ENCODE peak calls at places on chromosomes 2 and 18, in nine cellular contexts. One of them, this sample, is unnamed.

GRCh38 chr2:174334781-174335604 is at the start of gene SP9:
- DNase-seq in CD8-positive, alpha-beta T cell: no peak
- DNase-seq in adrenal gland: no peak
- DNase-seq in vagina: no peak
- DNase-seq in right atrium auricular region: no peak
- DNase-seq in mesendoderm: peak
- DNase-seq in GM23248: peak
- DNase-seq in right lobe of liver: no peak
- DNase-seq in lung: no peak
- DNase-seq in this sample: no peak

GRCh38 chr18:35619468-35619867 is 37.9 kb downstream of the GALNT1 start:
- DNase-seq in GM23248: peak
- DNase-seq in lung: no peak
- DNase-seq in mesendoderm: no peak
- DNase-seq in CD8-positive, alpha-beta T cell: no peak
- DNase-seq in adrenal gland: no peak
- DNase-seq in vagina: no peak
- DNase-seq in right lobe of liver: no peak
- DNase-seq in right atrium auricular region: no peak
- DNase-seq in this sample: no peak

GRCh38 chr18:40055262-40055661 is 1899.8 kb upstream of the PIK3C3 start:
- DNase-seq in CD8-positive, alpha-beta T cell: no peak
- DNase-seq in GM23248: no peak
- DNase-seq in right atrium auricular region: no peak
- DNase-seq in adrenal gland: no peak
- DNase-seq in lung: no peak
- DNase-seq in mesendoderm: no peak
- DNase-seq in right lobe of liver: no peak
- DNase-seq in vagina: no peak
- DNase-seq in this sample: peak

GRCh38 chr18:8747440-8747937 is 42.1 kb downstream of the MTCL1 start:
- DNase-seq in lung: no peak
- DNase-seq in mesendoderm: no peak
- DNase-seq in vagina: no peak
- DNase-seq in GM23248: peak
- DNase-seq in right atrium auricular region: peak
- DNase-seq in right lobe of liver: no peak
- DNase-seq in CD8-positive, alpha-beta T cell: no peak
- DNase-seq in adrenal gland: no peak
- DNase-seq in this sample: no peak

GRCh38 chr2:201643216-201643651 is at the start of gene TMEM237:
- DNase-seq in right lobe of liver: no peak
- DNase-seq in lung: peak
- DNase-seq in GM23248: peak
- DNase-seq in vagina: no peak
- DNase-seq in mesendoderm: peak
- DNase-seq in right atrium auricular region: no peak
- DNase-seq in CD8-positive, alpha-beta T cell: peak
- DNase-seq in adrenal gland: no peak
- DNase-seq in this sample: peak

GRCh38 chr2:239247401-239248245 is 153.2 kb downstream of the HDAC4 start:
- DNase-seq in lung: no peak
- DNase-seq in GM23248: no peak
- DNase-seq in right lobe of liver: no peak
- DNase-seq in CD8-positive, alpha-beta T cell: no peak
- DNase-seq in adrenal gland: peak
- DNase-seq in right atrium auricular region: no peak
- DNase-seq in mesendoderm: no peak
- DNase-seq in vagina: no peak
- DNase-seq in this sample: no peak

GRCh38 chr2:9441556-9441955 is 18.1 kb downstream of the CPSF3 start:
- DNase-seq in right lobe of liver: no peak
- DNase-seq in CD8-positive, alpha-beta T cell: no peak
- DNase-seq in vagina: no peak
- DNase-seq in adrenal gland: no peak
- DNase-seq in GM23248: no peak
- DNase-seq in right atrium auricular region: no peak
- DNase-seq in mesendoderm: no peak
- DNase-seq in lung: no peak
- DNase-seq in this sample: no peak

GRCh38 chr2:173109253-173110188 is 33.9 kb downstream of the MAP3K20 start:
- DNase-seq in GM23248: peak
- DNase-seq in lung: no peak
- DNase-seq in CD8-positive, alpha-beta T cell: no peak
- DNase-seq in vagina: no peak
- DNase-seq in adrenal gland: no peak
- DNase-seq in mesendoderm: no peak
- DNase-seq in right lobe of liver: no peak
- DNase-seq in right atrium auricular region: no peak
- DNase-seq in this sample: no peak

GRCh38 chr2:209321076-209321475 is 102.8 kb upstream of the MAP2 start:
- DNase-seq in lung: no peak
- DNase-seq in mesendoderm: no peak
- DNase-seq in CD8-positive, alpha-beta T cell: no peak
- DNase-seq in vagina: no peak
- DNase-seq in adrenal gland: no peak
- DNase-seq in GM23248: peak
- DNase-seq in right lobe of liver: no peak
- DNase-seq in right atrium auricular region: no peak
- DNase-seq in this sample: no peak

GRCh38 chr2:133674433-133675331 is 106.4 kb upstream of the NCKAP5 start:
- DNase-seq in right lobe of liver: peak
- DNase-seq in lung: peak
- DNase-seq in right atrium auricular region: peak
- DNase-seq in CD8-positive, alpha-beta T cell: no peak
- DNase-seq in mesendoderm: peak
- DNase-seq in adrenal gland: peak
- DNase-seq in GM23248: peak
- DNase-seq in vagina: no peak
- DNase-seq in this sample: no peak

GRCh38 chr2:16707014-16707413 is 41.4 kb upstream of the CYRIA start:
- DNase-seq in mesendoderm: no peak
- DNase-seq in right lobe of liver: no peak
- DNase-seq in vagina: no peak
- DNase-seq in adrenal gland: no peak
- DNase-seq in CD8-positive, alpha-beta T cell: no peak
- DNase-seq in right atrium auricular region: no peak
- DNase-seq in GM23248: no peak
- DNase-seq in lung: no peak
- DNase-seq in this sample: no peak

GRCh38 chr2:100673115-100673514 is 110.3 kb downstream of the PDCL3 start:
- DNase-seq in lung: no peak
- DNase-seq in adrenal gland: peak
- DNase-seq in CD8-positive, alpha-beta T cell: no peak
- DNase-seq in GM23248: no peak
- DNase-seq in right lobe of liver: no peak
- DNase-seq in vagina: no peak
- DNase-seq in right atrium auricular region: peak
- DNase-seq in mesendoderm: no peak
- DNase-seq in this sample: no peak

GRCh38 chr2:45212953-45213635 is 203.8 kb upstream of the SIX2 start:
- DNase-seq in right atrium auricular region: no peak
- DNase-seq in adrenal gland: no peak
- DNase-seq in mesendoderm: no peak
- DNase-seq in CD8-positive, alpha-beta T cell: no peak
- DNase-seq in right lobe of liver: no peak
- DNase-seq in lung: peak
- DNase-seq in GM23248: no peak
- DNase-seq in vagina: no peak
- DNase-seq in this sample: no peak

GRCh38 chr2:64812298-64812697 is 158.6 kb upstream of the SERTAD2 start:
- DNase-seq in adrenal gland: no peak
- DNase-seq in vagina: no peak
- DNase-seq in GM23248: no peak
- DNase-seq in lung: no peak
- DNase-seq in CD8-positive, alpha-beta T cell: no peak
- DNase-seq in right lobe of liver: no peak
- DNase-seq in mesendoderm: no peak
- DNase-seq in right atrium auricular region: no peak
- DNase-seq in this sample: no peak

GRCh38 chr2:119469661-119470297 is 38.1 kb downstream of the TMEM37 start:
- DNase-seq in right atrium auricular region: no peak
- DNase-seq in right lobe of liver: no peak
- DNase-seq in lung: no peak
- DNase-seq in adrenal gland: no peak
- DNase-seq in CD8-positive, alpha-beta T cell: no peak
- DNase-seq in mesendoderm: no peak
- DNase-seq in vagina: no peak
- DNase-seq in GM23248: no peak
- DNase-seq in this sample: no peak

GRCh38 chr18:54269924-54270844 is 867 bp downstream of the POLI start:
- DNase-seq in GM23248: peak
- DNase-seq in adrenal gland: peak
- DNase-seq in mesendoderm: peak
- DNase-seq in right lobe of liver: peak
- DNase-seq in vagina: no peak
- DNase-seq in lung: peak
- DNase-seq in CD8-positive, alpha-beta T cell: no peak
- DNase-seq in right atrium auricular region: no peak
- DNase-seq in this sample: no peak

GRCh38 chr2:31217465-31218200 is at the start of gene CAPN14:
- DNase-seq in adrenal gland: no peak
- DNase-seq in CD8-positive, alpha-beta T cell: no peak
- DNase-seq in lung: no peak
- DNase-seq in right atrium auricular region: no peak
- DNase-seq in right lobe of liver: no peak
- DNase-seq in vagina: peak
- DNase-seq in mesendoderm: peak
- DNase-seq in GM23248: no peak
- DNase-seq in this sample: no peak

GRCh38 chr2:164060031-164060430 is 324.2 kb upstream of the FIGN start:
- DNase-seq in vagina: no peak
- DNase-seq in right atrium auricular region: no peak
- DNase-seq in right lobe of liver: no peak
- DNase-seq in adrenal gland: no peak
- DNase-seq in mesendoderm: no peak
- DNase-seq in GM23248: no peak
- DNase-seq in CD8-positive, alpha-beta T cell: no peak
- DNase-seq in lung: no peak
- DNase-seq in this sample: no peak

GRCh38 chr2:29611261-29611660 is 310.1 kb downstream of the ALK start:
- DNase-seq in lung: no peak
- DNase-seq in mesendoderm: no peak
- DNase-seq in right lobe of liver: no peak
- DNase-seq in right atrium auricular region: no peak
- DNase-seq in vagina: no peak
- DNase-seq in adrenal gland: no peak
- DNase-seq in GM23248: no peak
- DNase-seq in CD8-positive, alpha-beta T cell: no peak
- DNase-seq in this sample: no peak

DNA sequence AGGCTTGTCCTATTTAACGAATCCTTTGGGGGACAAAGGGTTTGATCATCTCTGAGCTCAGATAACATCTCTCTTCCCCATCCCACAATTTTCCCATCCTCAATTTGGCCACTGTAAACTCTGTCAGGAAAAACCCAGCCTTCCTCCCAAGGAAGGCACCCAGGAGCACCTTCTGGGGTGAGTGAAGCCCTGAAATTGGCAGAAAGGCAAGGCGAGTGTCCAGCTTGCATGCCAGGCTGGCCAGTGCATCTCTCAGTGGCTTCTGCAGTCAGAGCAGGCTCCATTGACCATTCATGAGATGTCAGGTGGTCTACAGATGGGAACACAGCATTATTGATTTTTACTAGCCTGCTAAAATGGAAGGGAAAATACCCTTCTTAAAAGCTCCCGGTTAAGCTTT is 83.3 kb upstream of the BOD1L2 start:
- DNase-seq in CD8-positive, alpha-beta T cell: no peak
- DNase-seq in vagina: no peak
- DNase-seq in lung: no peak
- DNase-seq in GM23248: no peak
- DNase-seq in adrenal gland: no peak
- DNase-seq in right atrium auricular region: no peak
- DNase-seq in right lobe of liver: no peak
- DNase-seq in mesendoderm: no peak
- DNase-seq in this sample: no peak
- H3K27ac ChIP-seq in CD8-positive, alpha-beta T cell: no peak
- H3K27ac ChIP-seq in vagina: no peak
- H3K27ac ChIP-seq in lung: no peak
- H3K27ac ChIP-seq in GM23248: no peak
- H3K27ac ChIP-seq in adrenal gland: no peak
- H3K27ac ChIP-seq in right atrium auricular region: no peak
- H3K27ac ChIP-seq in right lobe of liver: no peak
- H3K27ac ChIP-seq in mesendoderm: no peak
- H3K27ac ChIP-seq in this sample: no peak

DNA sequence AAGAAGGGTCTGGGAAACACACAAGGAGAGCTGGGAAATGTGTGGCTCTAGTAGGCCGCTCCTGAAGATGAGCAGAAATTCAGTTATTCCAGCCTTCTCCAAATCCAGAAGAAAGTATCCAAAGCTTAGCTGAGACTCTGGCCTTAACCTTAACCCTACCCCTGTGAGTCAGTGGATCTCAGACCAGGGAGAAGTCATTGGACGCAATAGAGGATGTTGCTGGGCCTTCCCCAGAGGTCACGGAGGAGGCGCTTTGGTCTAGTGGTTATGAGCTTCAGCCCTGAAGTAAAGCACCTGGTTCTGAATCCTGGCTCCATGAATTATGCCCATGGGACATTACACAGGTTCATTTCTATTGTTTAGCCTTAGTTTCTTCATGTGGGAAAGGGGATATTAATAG is 23.9 kb downstream of the PKDCC start:
- DNase-seq in vagina: no peak
- DNase-seq in CD8-positive, alpha-beta T cell: no peak
- DNase-seq in right lobe of liver: no peak
- DNase-seq in lung: no peak
- DNase-seq in GM23248: no peak
- DNase-seq in adrenal gland: no peak
- DNase-seq in right atrium auricular region: no peak
- DNase-seq in mesendoderm: no peak
- DNase-seq in this sample: no peak
- H3K27ac ChIP-seq in vagina: no peak
- H3K27ac ChIP-seq in CD8-positive, alpha-beta T cell: no peak
- H3K27ac ChIP-seq in right lobe of liver: no peak
- H3K27ac ChIP-seq in lung: no peak
- H3K27ac ChIP-seq in GM23248: no peak
- H3K27ac ChIP-seq in adrenal gland: peak
- H3K27ac ChIP-seq in right atrium auricular region: peak
- H3K27ac ChIP-seq in mesendoderm: no peak
- H3K27ac ChIP-seq in this sample: no peak

DNA sequence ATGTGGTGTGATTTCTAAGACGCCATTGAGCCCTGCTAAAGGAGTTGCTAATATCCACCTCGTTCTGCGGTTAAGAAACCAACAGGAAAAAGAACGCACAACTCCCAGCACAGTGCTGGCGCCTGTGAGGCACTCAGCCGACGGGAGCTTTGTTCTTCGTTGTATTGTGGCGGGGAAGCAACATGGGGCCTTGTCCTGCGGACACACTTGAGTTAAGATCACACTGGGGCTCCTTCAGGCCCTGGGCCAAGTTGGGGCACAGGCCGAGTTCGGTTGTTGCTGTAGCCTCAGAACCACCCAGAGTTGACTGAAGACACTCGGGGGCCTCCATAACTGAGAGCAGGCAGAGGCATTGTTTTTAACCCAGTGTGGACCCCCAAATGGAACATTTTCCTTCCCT is 30.6 kb upstream of the CD8A start:
- DNase-seq in right atrium auricular region: no peak
- DNase-seq in CD8-positive, alpha-beta T cell: peak
- DNase-seq in vagina: no peak
- DNase-seq in GM23248: no peak
- DNase-seq in right lobe of liver: no peak
- DNase-seq in mesendoderm: no peak
- DNase-seq in adrenal gland: no peak
- DNase-seq in lung: no peak
- DNase-seq in this sample: no peak
- H3K27ac ChIP-seq in right atrium auricular region: no peak
- H3K27ac ChIP-seq in CD8-positive, alpha-beta T cell: peak
- H3K27ac ChIP-seq in vagina: no peak
- H3K27ac ChIP-seq in GM23248: no peak
- H3K27ac ChIP-seq in right lobe of liver: no peak
- H3K27ac ChIP-seq in mesendoderm: no peak
- H3K27ac ChIP-seq in adrenal gland: no peak
- H3K27ac ChIP-seq in lung: no peak
- H3K27ac ChIP-seq in this sample: no peak

GRCh38 chr2:237243487-237243886 is 157.8 kb downstream of the COPS8 start:
- DNase-seq in vagina: no peak
- DNase-seq in right atrium auricular region: no peak
- DNase-seq in GM23248: no peak
- DNase-seq in CD8-positive, alpha-beta T cell: no peak
- DNase-seq in mesendoderm: no peak
- DNase-seq in adrenal gland: no peak
- DNase-seq in right lobe of liver: no peak
- DNase-seq in lung: no peak
- DNase-seq in this sample: no peak
- H3K27ac ChIP-seq in vagina: no peak
- H3K27ac ChIP-seq in right atrium auricular region: no peak
- H3K27ac ChIP-seq in GM23248: no peak
- H3K27ac ChIP-seq in CD8-positive, alpha-beta T cell: no peak
- H3K27ac ChIP-seq in mesendoderm: no peak
- H3K27ac ChIP-seq in adrenal gland: no peak
- H3K27ac ChIP-seq in right lobe of liver: no peak
- H3K27ac ChIP-seq in lung: no peak
- H3K27ac ChIP-seq in this sample: no peak

This sample was measured in RWPE1.